ENCODE peak calls at places on chromosomes 6 and 20, in seven cellular contexts. V is HAP-1, A is AG04450, O is heart right ventricle, S is fibroblast of pulmonary artery, X is Peyer's patch, M is psoas muscle. Q is an unnamed sample.

GRCh38 chr20:25457886-25458680 is 50.6 kb downstream of the GINS1 start:
- DNase-seq in M (no peak), V (no peak), S (no peak), X (no peak), O (no peak), A (no peak), Q (peak; percentile 67)

GRCh38 chr6:48747471-48747870 is 636.5 kb upstream of the PTCHD4 start:
- DNase-seq in V (no peak), M (no peak), X (no peak), S (no peak), A (no peak), O (no peak), Q (no peak)

GRCh38 chr6:81371929-81372328 is 380.6 kb downstream of the TENT5A start:
- DNase-seq in A (no peak), S (no peak), V (no peak), M (no peak), O (no peak), X (no peak), Q (no peak)

GRCh38 chr6:83097204-83097603 is 29.7 kb downstream of the DOP1A start:
- DNase-seq in X (no peak), M (no peak), S (peak; percentile 34), O (no peak), V (no peak), A (no peak), Q (no peak)

GRCh38 chr6:2982464-2983121 is 11.2 kb upstream of the SERPINB6 start:
- DNase-seq in S (no peak), M (no peak), X (peak; percentile 63), V (no peak), O (no peak), A (no peak), Q (no peak)

GRCh38 chr6:80438728-80439127 is 332.3 kb downstream of the BCKDHB start:
- DNase-seq in M (no peak), O (no peak), V (peak; percentile 40), A (peak; percentile 59), X (no peak), S (peak; percentile 82), Q (no peak)

GRCh38 chr6:124535299-124535698 is 426.9 kb upstream of the RNF217 start:
- DNase-seq in O (no peak), V (no peak), S (no peak), A (no peak), X (no peak), M (no peak), Q (no peak)

GRCh38 chr6:158903801-158904200 is 84.6 kb upstream of the EZR start:
- DNase-seq in O (no peak), X (no peak), A (no peak), M (no peak), V (no peak), S (no peak), Q (no peak)

GRCh38 chr6:108798672-108799355 is 49.4 kb upstream of the ARMC2 start:
- DNase-seq in X (no peak), O (peak; percentile 21), S (peak; percentile 48), V (peak; percentile 27), A (no peak), M (peak; percentile 24), Q (peak; percentile 89)

GRCh38 chr6:151313060-151313459 is 73.3 kb downstream of the AKAP12 start:
- DNase-seq in O (no peak), A (no peak), V (no peak), S (peak; percentile 71), M (no peak), X (no peak), Q (no peak)

GRCh38 chr6:127069659-127070279 is 48.7 kb upstream of the RSPO3 start:
- DNase-seq in M (no peak), V (peak; percentile 53), O (no peak), S (peak; percentile 65), A (no peak), X (no peak), Q (no peak)

GRCh38 chr20:1332749-1333300 is 3.9 kb upstream of the SDCBP2 start:
- DNase-seq in V (no peak), M (no peak), S (no peak), A (no peak), X (no peak), O (no peak), Q (no peak)

GRCh38 chr6:167115054-167115453 is 7.8 kb upstream of the CCR6 start:
- DNase-seq in A (no peak), V (no peak), S (no peak), X (no peak), M (no peak), O (no peak), Q (no peak)

GRCh38 chr6:34566830-34567546 is 10.9 kb upstream of the SPDEF start:
- DNase-seq in O (no peak), V (no peak), M (no peak), A (no peak), S (no peak), X (no peak), Q (no peak)

GRCh38 chr20:31706607-31707257 is 15.9 kb downstream of the BCL2L1 start:
- DNase-seq in X (no peak), S (peak; percentile 54), M (no peak), O (no peak), A (no peak), V (no peak), Q (no peak)

GRCh38 chr6:4936681-4937041 is 67.2 kb downstream of the RPP40 start:
- DNase-seq in A (peak; percentile 44), M (no peak), V (peak; percentile 42), O (peak; percentile 25), S (peak; percentile 78), X (no peak), Q (no peak)

GRCh38 chr20:35267092-35267491 is 10.8 kb downstream of the MMP24OS start:
- DNase-seq in S (no peak), M (no peak), V (no peak), O (no peak), A (no peak), X (no peak), Q (no peak)

GRCh38 chr6:97465877-97466710 is 183.1 kb upstream of the MMS22L start:
- DNase-seq in A (no peak), M (no peak), X (no peak), O (no peak), V (peak; percentile 12), S (no peak), Q (no peak)

GRCh38 chr6:315226-315625 is 22.9 kb downstream of the DUSP22 start:
- DNase-seq in S (no peak), V (no peak), A (no peak), X (peak; percentile 34), M (no peak), O (no peak), Q (no peak)

GRCh38 chr6:139756381-139756780 is 381.9 kb upstream of the CITED2 start:
- DNase-seq in O (no peak), S (no peak), X (no peak), V (no peak), A (no peak), M (no peak), Q (no peak)

GRCh38 chr6:117265425-117266266 is at the start of gene VGLL2:
- DNase-seq in A (no peak), X (no peak), M (peak; percentile 79), O (no peak), S (peak; percentile 48), V (peak; percentile 10), Q (peak; percentile 71)

GRCh38 chr20:63533871-63534393 is 3.2 kb downstream of the PTK6 start:
- DNase-seq in M (peak; percentile 17), X (peak; percentile 86), A (no peak), S (no peak), V (no peak), O (no peak), Q (peak; percentile 79)

GRCh38 chr6:12490904-12491571 is 200.9 kb downstream of the EDN1 start:
- DNase-seq in M (no peak), O (no peak), X (no peak), S (peak; percentile 94), V (no peak), A (peak; percentile 47), Q (no peak)

GRCh38 chr6:5995705-5996686 is 10.7 kb downstream of the NRN1 start:
- DNase-seq in A (no peak), S (peak; percentile 11), M (peak; percentile 61), V (peak; percentile 84), X (peak; percentile 66), O (peak; percentile 84), Q (peak; percentile 87)
- H3K4me3 ChIP-seq in A (peak overlapping the region; percentile 76), S (peak overlapping the region; percentile 65), M (peak overlapping the region; percentile 79), V (peak overlapping the region; percentile 31), X (peak overlapping the region; percentile 39), O (peak overlapping the region; percentile 68), Q (peak overlapping the region; percentile 56)

GRCh38 chr20:3764659-3765058 is 2.9 kb downstream of the ADISSP start:
- DNase-seq in V (no peak), S (no peak), M (no peak), A (no peak), O (no peak), X (no peak), Q (no peak)
- H3K4me3 ChIP-seq in V (no peak overlapping the region), S (no peak overlapping the region), M (no peak overlapping the region), A (no peak overlapping the region), O (no peak overlapping the region), X (no peak overlapping the region), Q (no peak overlapping the region)

DNA sequence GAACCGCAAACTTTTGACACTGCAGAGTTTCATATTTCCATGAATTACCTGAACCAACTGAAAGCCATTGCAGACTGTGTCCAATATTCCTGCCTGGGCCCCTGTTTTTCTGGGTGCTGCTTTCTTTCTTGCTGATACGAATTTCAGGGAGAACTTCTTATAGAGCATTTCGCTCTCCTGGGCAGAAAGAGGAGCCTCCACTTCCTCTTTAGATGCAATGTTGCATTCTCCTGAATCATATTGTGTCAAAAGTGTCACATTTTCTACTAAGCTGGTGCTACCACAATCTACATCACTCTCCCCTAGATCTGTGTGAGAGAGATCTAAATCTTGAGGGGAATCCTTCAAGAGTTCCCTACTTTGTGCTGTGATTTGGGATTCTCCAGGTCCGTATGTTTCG is 102.5 kb downstream of the DST start:
- DNase-seq in O (no peak), X (no peak), V (no peak), A (no peak), S (no peak), M (no peak), Q (no peak)
- H3K4me3 ChIP-seq in O (peak overlapping the region; percentile 66), X (no peak overlapping the region), V (peak overlapping the region; percentile 50), A (peak overlapping the region; percentile 68), S (peak overlapping the region; percentile 73), M (peak overlapping the region; percentile 62), Q (peak overlapping the region; percentile 45)

GRCh38 chr20:44206132-44206531 is 4.4 kb downstream of the OSER1 start:
- DNase-seq in X (no peak), A (no peak), M (no peak), O (no peak), S (no peak), V (no peak), Q (no peak)

GRCh38 chr20:44208770-44209169 is 1.8 kb downstream of the OSER1 start:
- DNase-seq in V (no peak), S (no peak), A (no peak), M (no peak), X (no peak), O (no peak), Q (no peak)

GRCh38 chr20:44207066-44207723 is 3.4 kb downstream of the OSER1 start:
- DNase-seq in M (no peak), O (no peak), A (no peak), V (no peak), X (no peak), S (no peak), Q (no peak)

GRCh38 chr20:44209691-44210421 is 715 bp downstream of the OSER1 start:
- DNase-seq in S (peak; percentile 36), O (no peak), V (no peak), M (peak; percentile 28), X (no peak), A (no peak), Q (no peak)

DNA sequence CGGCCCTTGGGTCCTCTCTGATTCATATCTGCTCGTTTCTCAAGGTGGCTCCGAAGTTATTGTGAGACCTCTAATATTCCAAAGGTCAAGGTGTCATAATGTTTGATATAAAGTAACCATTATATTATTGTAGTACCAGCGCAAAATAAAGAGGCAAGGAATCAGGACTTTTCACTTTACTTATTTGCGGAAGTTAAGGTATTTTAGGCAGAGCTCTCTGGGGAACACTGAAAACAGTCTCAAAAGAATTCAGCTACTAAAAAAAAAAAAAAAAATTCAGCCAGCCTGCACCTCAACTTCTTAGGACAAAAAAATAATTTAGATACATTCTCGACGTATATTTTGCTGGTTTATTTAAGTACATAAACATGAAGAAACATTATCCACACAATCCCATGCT is 2.4 kb downstream of the OSER1 start:
- DNase-seq in O (no peak), S (no peak), V (no peak), A (no peak), M (no peak), X (no peak), Q (no peak)
- H3K4me3 ChIP-seq in O (peak overlapping the region; percentile 97), S (peak overlapping the region; percentile 95), V (peak overlapping the region; percentile 88), A (peak overlapping the region; percentile 95), M (peak overlapping the region; percentile 77), X (no peak overlapping the region), Q (peak overlapping the region; percentile 76)

Q was measured in spleen.